ENCODE peak calls at places on chromosomes 16 and 17, in ten cellular contexts. C, J, F, B, G, Q, N, U, H and R are unnamed samples.

GRCh38 chr16:67675579-67675935 is 8.9 kb downstream of the C16orf86 start:
- DNase-seq in C (no peak), J (no peak), F (no peak), B (no peak), G (no peak), Q (no peak), N (no peak), U (no peak), H (no peak), R (no peak)

GRCh38 chr17:37790153-37790552 is 45.3 kb upstream of the HNF1B start:
- DNase-seq in C (no peak), J (no peak), F (no peak), B (no peak), G (no peak), Q (no peak), N (no peak), U (no peak), H (no peak), R (no peak)

GRCh38 chr16:31354394-31355291 is at the start of gene ITGAX:
- DNase-seq in C (no peak), J (peak; percentile 20), F (peak; percentile 67), B (peak; percentile 83), G (peak; percentile 53), Q (no peak), N (no peak), U (peak; percentile 48), H (peak; percentile 30), R (no peak)

GRCh38 chr16:31181102-31181830 is 1.3 kb downstream of the FUS start:
- DNase-seq in C (no peak), J (peak; percentile 44), F (peak; percentile 29), B (no peak), G (no peak), Q (no peak), N (no peak), U (no peak), H (peak; percentile 37), R (no peak)

GRCh38 chr16:69930117-69930776 is 20.9 kb upstream of the CLEC18A start:
- DNase-seq in C (no peak), J (peak; percentile 60), F (peak; percentile 68), B (peak; percentile 69), G (peak; percentile 85), Q (peak; percentile 43), N (peak; percentile 90), U (no peak), H (peak; percentile 75), R (no peak)

GRCh38 chr16:50463581-50464324 is 84.4 kb upstream of the NKD1 start:
- DNase-seq in C (no peak), J (no peak), F (no peak), B (no peak), G (no peak), Q (no peak), N (peak; percentile 21), U (no peak), H (no peak), R (no peak)

GRCh38 chr16:60142991-60143705 is 1409.0 kb upstream of the GOT2 start:
- DNase-seq in C (no peak), J (no peak), F (no peak), B (no peak), G (no peak), Q (no peak), N (peak; percentile 17), U (no peak), H (no peak), R (no peak)

GRCh38 chr17:60090412-60090811 is 11.7 kb upstream of the HEATR6 start:
- DNase-seq in C (no peak), J (no peak), F (no peak), B (no peak), G (no peak), Q (peak; percentile 1), N (no peak), U (no peak), H (no peak), R (no peak)

GRCh38 chr16:73190688-73191087 is 142.8 kb upstream of the ZFHX3 start:
- DNase-seq in C (no peak), J (no peak), F (no peak), B (no peak), G (no peak), Q (no peak), N (no peak), U (no peak), H (no peak), R (no peak)